ENCODE peak calls at places on chromosomes 7 and 10, in ten cellular contexts. D, B, I, W, M, A, X, T, N and R are unnamed samples.

GRCh38 chr7:115086146-115086841 is 164.4 kb downstream of the MDFIC start:
- DNase-seq in D (no peak), B (no peak), I (no peak), W (no peak), M (no peak), A (no peak), X (no peak), T (no peak), N (no peak), R (no peak)

GRCh38 chr7:3029138-3029537 is 14.5 kb downstream of the CARD11 start:
- DNase-seq in D (no peak), B (no peak), I (no peak), W (no peak), M (no peak), A (no peak), X (no peak), T (no peak), N (no peak), R (peak; percentile 21)

GRCh38 chr7:4742051-4742573 is 33.3 kb upstream of the AP5Z1 start:
- DNase-seq in D (no peak), B (no peak), I (no peak), W (no peak), M (no peak), A (peak; percentile 49), X (no peak), T (no peak), N (no peak), R (no peak)

GRCh38 chr7:143321734-143322133 is 5.8 kb downstream of the CLCN1 start:
- DNase-seq in D (no peak), B (no peak), I (peak; percentile 46), W (peak; percentile 14), M (no peak), A (peak; percentile 52), X (no peak), T (peak; percentile 45), N (no peak), R (no peak)

GRCh38 chr7:51123322-51124021 is 193.1 kb downstream of the COBL start:
- DNase-seq in D (peak; percentile 90), B (no peak), I (no peak), W (no peak), M (peak; percentile 6), A (no peak), X (peak; percentile 52), T (no peak), N (no peak), R (no peak)

GRCh38 chr10:17460732-17461131 is 6.3 kb upstream of the ST8SIA6 start:
- DNase-seq in D (no peak), B (no peak), I (no peak), W (no peak), M (no peak), A (no peak), X (no peak), T (no peak), N (no peak), R (no peak)

GRCh38 chr7:2572101-2572842 is 13.5 kb downstream of the IQCE start:
- DNase-seq in D (peak; percentile 46), B (no peak), I (no peak), W (peak; percentile 31), M (no peak), A (no peak), X (no peak), T (no peak), N (no peak), R (no peak)

GRCh38 chr7:120991570-120991969 is 3.1 kb downstream of the CPED1 start:
- DNase-seq in D (no peak), B (no peak), I (no peak), W (no peak), M (no peak), A (no peak), X (no peak), T (no peak), N (no peak), R (no peak)

GRCh38 chr10:31749293-31749692 is 179.3 kb downstream of the ARHGAP12 start:
- DNase-seq in D (no peak), B (peak; percentile 85), I (no peak), W (no peak), M (peak; percentile 59), A (no peak), X (no peak), T (peak; percentile 30), N (no peak), R (no peak)

GRCh38 chr7:79282051-79282694 is 171.3 kb downstream of the MAGI2 start:
- DNase-seq in D (peak; percentile 48), B (peak; percentile 57), I (no peak), W (peak; percentile 15), M (peak; percentile 52), A (no peak), X (no peak), T (peak; percentile 16), N (no peak), R (no peak)

GRCh38 chr7:139602143-139602722 is 78.7 kb downstream of the CLEC2L start:
- DNase-seq in D (peak; percentile 35), B (peak; percentile 52), I (no peak), W (peak; percentile 67), M (no peak), A (no peak), X (no peak), T (peak; percentile 56), N (no peak), R (no peak)

GRCh38 chr7:139775829-139776266 is 1.9 kb downstream of the HIPK2 start:
- DNase-seq in D (peak; percentile 79), B (peak; percentile 74), I (peak; percentile 32), W (peak; percentile 71), M (peak; percentile 61), A (peak; percentile 82), X (peak; percentile 43), T (peak; percentile 52), N (peak; percentile 31), R (peak; percentile 42)

GRCh38 chr7:76386691-76387260 is 22.7 kb downstream of the SSC4D start:
- DNase-seq in D (no peak), B (no peak), I (no peak), W (no peak), M (peak; percentile 56), A (no peak), X (no peak), T (no peak), N (no peak), R (no peak)

GRCh38 chr10:116634126-116634975 is 13.6 kb downstream of the PNLIPRP2 start:
- DNase-seq in D (no peak), B (no peak), I (no peak), W (no peak), M (no peak), A (no peak), X (no peak), T (no peak), N (no peak), R (no peak)